ENCODE peak calls at places on chromosomes 11 and 22, in five cellular contexts. N is SK-N-SH, O is cardiac muscle cell, L is fibroblast of mammary gland, R is mucosa of descending colon. Q is an unnamed sample.

GRCh38 chr22:46090631-46091201 is 59.6 kb upstream of the PPARA start:
- DNase-seq in O (no peak), R (peak; percentile 35), L (peak; percentile 84), N (no peak), Q (no peak)

GRCh38 chr11:47917643-47918369 is 62.6 kb upstream of the PTPRJ start:
- DNase-seq in R (peak; percentile 74), N (peak; percentile 67), O (peak; percentile 100), L (peak; percentile 89), Q (no peak)

GRCh38 chr11:65112551-65113360 is 1.1 kb downstream of the TM7SF2 start:
- DNase-seq in L (no peak), N (peak; percentile 85), O (no peak), R (peak; percentile 84), Q (peak; percentile 61)

GRCh38 chr11:74147199-74147929 is 23.4 kb downstream of the C2CD3 start:
- DNase-seq in L (peak; percentile 19), O (peak; percentile 21), N (no peak), R (no peak), Q (no peak)

GRCh38 chr11:69174841-69175240 is 19.1 kb downstream of the SMIM38 start:
- DNase-seq in L (no peak), O (no peak), R (no peak), N (no peak), Q (no peak)

GRCh38 chr11:71489311-71490043 is 36.5 kb downstream of the NADSYN1 start:
- DNase-seq in R (no peak), O (peak; percentile 47), N (no peak), L (peak; percentile 30), Q (no peak)

GRCh38 chr11:33690290-33691050 is 10.2 kb downstream of the C11orf91 start:
- DNase-seq in L (peak; percentile 100), O (peak; percentile 93), N (no peak), R (peak; percentile 66), Q (no peak)

GRCh38 chr22:38080847-38081635 is 2.9 kb downstream of the SLC16A8 start:
- DNase-seq in L (peak; percentile 18), O (peak; percentile 60), R (no peak), N (peak; percentile 76), Q (peak; percentile 52)

GRCh38 chr22:31646186-31647019 is 15.6 kb downstream of the PISD start:
- DNase-seq in O (peak; percentile 91), N (no peak), L (peak; percentile 97), R (no peak), Q (no peak)

GRCh38 chr11:102220728-102221467 is 96.4 kb upstream of the BIRC3 start:
- DNase-seq in L (peak; percentile 61), R (no peak), O (no peak), N (no peak), Q (no peak)

GRCh38 chr11:77049081-77049480 is 14.9 kb downstream of the B3GNT6 start:
- DNase-seq in L (no peak), N (no peak), R (peak; percentile 82), O (no peak), Q (no peak)

GRCh38 chr11:10392680-10393079 is 62.4 kb upstream of the AMPD3 start:
- DNase-seq in N (no peak), L (peak; percentile 29), O (no peak), R (no peak), Q (no peak)

GRCh38 chr11:82949352-82949751 is 47.8 kb downstream of the DDIAS start:
- DNase-seq in O (no peak), L (no peak), R (no peak), N (no peak), Q (no peak)

GRCh38 chr22:43378011-43378704 is 33.7 kb upstream of the MPPED1 start:
- DNase-seq in N (no peak), R (no peak), O (peak; percentile 65), L (no peak), Q (no peak)

GRCh38 chr22:34105461-34106062 is 185.3 kb upstream of the LARGE1 start:
- DNase-seq in R (no peak), O (no peak), L (peak; percentile 1), N (peak; percentile 40), Q (peak; percentile 53)

GRCh38 chr11:107665016-107665415 is 46.8 kb downstream of the SLN start:
- DNase-seq in L (no peak), O (peak; percentile 25), N (no peak), R (no peak), Q (no peak)

GRCh38 chr11:70405679-70406395 is 7.5 kb downstream of the CTTN start:
- DNase-seq in N (no peak), L (no peak), R (no peak), O (no peak), Q (no peak)

GRCh38 chr22:19607198-19608113 is 83.2 kb upstream of the CLDN5 start:
- DNase-seq in R (no peak), L (no peak), N (no peak), O (peak; percentile 10), Q (peak; percentile 19)

GRCh38 chr11:126308271-126308671 is 4.4 kb downstream of the DCPS start:
- DNase-seq in R (no peak), L (no peak), O (no peak), N (no peak), Q (no peak)

GRCh38 chr11:29009426-29009825 is 901.2 kb downstream of the METTL15 start:
- DNase-seq in O (no peak), R (no peak), N (no peak), L (no peak), Q (no peak)

GRCh38 chr22:46684706-46685105 is 53.3 kb downstream of the CERK start:
- DNase-seq in O (no peak), N (no peak), R (peak; percentile 55), L (no peak), Q (no peak)

GRCh38 chr11:19759389-19759788 is 46.8 kb downstream of the NAV2 start:
- DNase-seq in O (no peak), R (no peak), N (no peak), L (no peak), Q (no peak)

GRCh38 chr11:68141247-68142027 is 20.2 kb upstream of the CHKA start:
- DNase-seq in O (no peak), L (no peak), N (no peak), R (no peak), Q (no peak)

GRCh38 chr22:46866591-46866990 is 104.1 kb downstream of the TBC1D22A start:
- DNase-seq in L (peak; percentile 92), N (no peak), O (peak; percentile 45), R (no peak), Q (no peak)

GRCh38 chr11:31414338-31414737 is 44.7 kb downstream of the DNAJC24 start:
- DNase-seq in L (no peak), N (no peak), O (no peak), R (no peak), Q (no peak)

GRCh38 chr11:43579171-43579918 is 101.2 kb upstream of the HSD17B12 start:
- DNase-seq in L (peak; percentile 39), N (peak; percentile 78), O (peak; percentile 41), R (no peak), Q (peak; percentile 72)

GRCh38 chr11:79113099-79113498 is 327.7 kb downstream of the TENM4 start:
- DNase-seq in N (no peak), O (peak; percentile 83), R (no peak), L (no peak), Q (no peak)

GRCh38 chr11:2589538-2589934 is 110.3 kb downstream of the KCNQ1OT1 start:
- DNase-seq in R (no peak), L (no peak), N (peak; percentile 43), O (no peak), Q (no peak)
- TF ChIP-seq CTCF in R (no peak), L (no peak), N (no peak), O (no peak), Q (no peak)

DNA sequence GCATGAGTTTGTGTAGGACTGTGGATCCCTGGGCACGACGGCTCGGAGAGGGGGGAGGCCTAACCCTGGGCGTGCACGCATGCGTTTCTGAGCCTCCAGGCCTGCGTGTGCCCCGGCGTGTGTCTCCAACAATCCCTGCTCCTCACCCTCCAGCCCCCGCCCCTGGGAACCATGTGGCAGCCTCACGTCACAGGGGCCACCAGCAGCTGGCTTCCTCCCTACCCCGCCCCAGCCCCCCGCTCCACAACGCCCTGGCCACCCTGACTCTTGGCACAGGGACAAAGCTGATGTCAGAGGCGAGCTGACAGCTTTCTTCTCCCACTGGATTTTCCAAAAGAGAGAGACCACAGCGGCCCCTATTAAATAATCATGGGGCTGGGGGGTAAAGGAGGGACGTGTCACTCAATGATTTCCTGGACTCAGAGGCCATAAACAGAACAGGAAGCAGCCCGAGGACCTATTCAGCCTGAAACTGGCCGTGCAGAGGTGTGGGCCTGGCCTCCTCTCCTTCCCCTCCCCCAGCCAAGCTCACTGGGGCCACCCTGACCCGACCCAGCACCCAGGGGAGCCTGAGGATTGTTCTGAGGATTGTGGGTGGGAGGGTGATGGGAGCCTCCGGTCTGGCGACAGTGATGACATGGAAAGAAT is 6.8 kb upstream of the LIF start:
- DNase-seq in O (peak; percentile 60), N (peak; percentile 84), L (peak; percentile 47), R (peak; percentile 87), Q (no peak)
- TF ChIP-seq CTCF in O (no peak), N (no peak), L (no peak), R (no peak), Q (no peak)

DNA sequence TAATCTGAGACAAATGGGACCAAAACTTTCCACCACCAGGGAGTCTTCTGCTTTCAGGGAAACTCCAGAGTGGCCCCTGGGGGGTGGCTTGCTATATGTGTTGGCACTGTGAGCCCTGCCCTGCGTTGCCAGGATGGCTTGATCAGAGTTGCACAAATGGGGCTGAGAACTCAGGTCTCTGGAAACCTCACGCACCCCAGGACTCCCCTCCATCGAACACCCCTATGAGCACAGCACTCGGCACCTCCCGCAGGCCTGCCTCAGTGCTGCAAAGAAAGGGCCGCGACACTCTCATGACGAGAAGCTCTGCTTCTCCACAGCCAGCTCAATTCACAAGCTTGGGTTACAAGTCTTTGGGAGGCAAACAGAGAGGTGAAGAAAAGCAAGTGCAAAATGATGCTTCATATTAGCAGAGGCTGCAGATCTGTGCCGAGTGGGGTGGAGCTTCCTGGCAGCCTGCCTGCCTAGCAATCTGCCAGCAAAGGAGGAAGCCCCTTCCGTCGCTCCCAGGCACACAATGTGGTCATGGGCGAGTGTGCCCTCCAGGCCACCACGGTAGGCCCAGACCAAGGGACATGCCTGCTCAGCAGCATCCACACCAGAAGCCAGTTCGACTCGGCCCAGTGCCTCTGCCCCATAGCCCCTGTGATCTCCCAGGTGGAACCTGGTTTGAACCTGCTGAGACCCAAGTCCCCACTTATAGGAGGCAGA is 55.7 kb downstream of the MYH9 start:
- DNase-seq in R (peak; percentile 90), N (peak; percentile 90), L (peak; percentile 59), O (peak; percentile 59), Q (peak; percentile 22)
- TF ChIP-seq CTCF in R (no peak), N (no peak), L (no peak), O (no peak), Q (no peak)

GRCh38 chr11:21769188-21769587 is 423.7 kb upstream of the ANO5 start:
- DNase-seq in R (no peak), O (no peak), L (no peak), N (no peak), Q (no peak)

GRCh38 chr11:21774212-21774611 is 418.7 kb upstream of the ANO5 start:
- DNase-seq in N (no peak), L (no peak), R (no peak), O (no peak), Q (no peak)

GRCh38 chr11:21771097-21771496 is 421.8 kb upstream of the ANO5 start:
- DNase-seq in R (no peak), L (no peak), O (no peak), N (no peak), Q (no peak)

DNA sequence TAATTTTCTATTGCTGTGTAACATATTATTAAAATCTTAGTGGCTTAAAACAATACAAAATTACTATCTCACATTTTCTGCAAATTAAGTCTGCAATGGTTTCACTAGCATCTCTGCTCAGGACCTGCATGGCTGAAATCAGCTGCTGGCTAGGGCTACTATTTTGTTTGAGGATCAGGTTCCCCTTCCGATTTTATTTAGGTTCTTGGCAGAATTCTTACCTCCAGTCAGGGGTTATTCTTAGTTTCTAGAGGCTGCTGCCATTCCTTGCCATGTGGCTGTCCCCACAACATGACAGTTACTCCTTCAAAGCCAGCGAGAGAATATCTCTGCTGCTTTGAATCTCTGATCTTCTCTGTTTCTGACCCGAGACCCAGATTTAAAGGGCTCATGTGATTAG is 424.5 kb upstream of the ANO5 start:
- DNase-seq in N (no peak), R (no peak), O (no peak), L (no peak), Q (no peak)
- TF ChIP-seq CTCF in N (no peak), R (no peak), O (no peak), L (no peak), Q (no peak)